ENCODE peak calls at places on chromosomes 16 and 17, in eight cellular contexts. W, E, A, R, N, K, B and T are unnamed samples.
A peak's percentile ranks its signal among the peaks of the same experiment; 100 is the strongest.

GRCh38 chr16:9846362-9847099 is 335.7 kb downstream of the GRIN2A start:
- DNase-seq in R (peak; percentile 7), N (no peak), B (no peak), E (no peak), K (no peak), W (peak; percentile 12), A (no peak), T (no peak)

GRCh38 chr16:86576591-86577313 is 1.6 kb upstream of the FOXL1 start:
- DNase-seq in B (no peak), A (no peak), K (no peak), W (no peak), R (no peak), N (peak; percentile 69), E (peak; percentile 72), T (no peak)

GRCh38 chr16:89574681-89575246 is 794 bp upstream of the CPNE7 start:
- DNase-seq in R (peak; percentile 72), W (peak; percentile 84), K (no peak), N (peak; percentile 94), A (peak; percentile 85), E (no peak), B (no peak), T (no peak)

GRCh38 chr16:23141500-23141899 is 7.8 kb downstream of the USP31 start:
- DNase-seq in N (no peak), B (no peak), E (no peak), R (no peak), A (no peak), W (no peak), K (no peak), T (no peak)

GRCh38 chr17:75684924-75685323 is 17.8 kb downstream of the SAP30BP start:
- DNase-seq in K (no peak), R (peak; percentile 87), W (peak; percentile 82), A (no peak), B (no peak), N (no peak), E (no peak), T (no peak)

GRCh38 chr16:11418506-11418905 is 73.2 kb downstream of the RMI2 start:
- DNase-seq in R (no peak), K (no peak), E (no peak), N (no peak), A (no peak), W (no peak), B (no peak), T (no peak)

GRCh38 chr17:76840443-76840767 is 27.8 kb upstream of the MGAT5B start:
- DNase-seq in B (no peak), K (no peak), W (no peak), E (no peak), R (no peak), N (peak; percentile 78), A (peak; percentile 57), T (no peak)

GRCh38 chr17:78933025-78933958 is 8.1 kb upstream of the TIMP2 start:
- DNase-seq in E (peak; percentile 93), W (peak; percentile 96), B (peak; percentile 56), N (no peak), K (peak; percentile 47), R (peak; percentile 27), A (peak; percentile 35), T (peak; percentile 44)

GRCh38 chr17:42016411-42016831 is 818 bp downstream of the DNAJC7 start:
- DNase-seq in A (no peak), B (no peak), N (peak; percentile 72), R (peak; percentile 48), K (no peak), E (no peak), W (no peak), T (no peak)

GRCh38 chr16:61324044-61324443 is 712.2 kb downstream of the CDH8 start:
- DNase-seq in R (no peak), N (no peak), W (no peak), B (no peak), K (no peak), A (no peak), E (no peak), T (no peak)

GRCh38 chr17:76707985-76708807 is 2.6 kb downstream of the MXRA7 start:
- DNase-seq in W (no peak), A (peak; percentile 93), E (no peak), R (no peak), B (no peak), K (no peak), N (peak; percentile 97), T (no peak)

GRCh38 chr17:73096866-73097265 is 4.4 kb upstream of the SLC39A11 start:
- DNase-seq in A (no peak), R (no peak), K (no peak), W (no peak), N (no peak), E (peak; percentile 78), B (no peak), T (peak; percentile 47)

GRCh38 chr17:27282054-27282501 is 11.8 kb upstream of the WSB1 start:
- DNase-seq in K (no peak), E (no peak), R (no peak), A (no peak), B (no peak), N (no peak), W (no peak), T (no peak)

GRCh38 chr16:29845656-29846055 is 17.4 kb downstream of the CDIPT start:
- DNase-seq in R (no peak), K (no peak), W (no peak), N (no peak), B (no peak), E (no peak), A (no peak), T (no peak)

GRCh38 chr16:11914759-11915643 is 755 bp downstream of the GSPT1 start:
- DNase-seq in A (no peak), W (peak; percentile 34), K (no peak), N (peak; percentile 75), R (peak; percentile 48), B (peak; percentile 59), E (peak; percentile 74), T (no peak)

GRCh38 chr16:396605-397004 is 394 bp upstream of the NME4 start:
- DNase-seq in E (no peak), A (peak; percentile 80), R (no peak), N (peak; percentile 83), K (no peak), W (peak; percentile 74), B (peak; percentile 59), T (no peak)

GRCh38 chr17:1030684-1031557 is 34.0 kb downstream of the TIMM22 start:
- DNase-seq in E (no peak), N (no peak), B (peak; percentile 55), A (no peak), W (no peak), R (no peak), K (peak; percentile 44), T (no peak)

GRCh38 chr17:36470499-36470898 is 16.0 kb upstream of the ZNHIT3 start:
- DNase-seq in A (no peak), B (no peak), E (no peak), N (no peak), R (no peak), K (no peak), W (no peak), T (no peak)

GRCh38 chr17:36475346-36475970 is 11.0 kb upstream of the ZNHIT3 start:
- DNase-seq in E (no peak), R (no peak), A (no peak), B (no peak), N (no peak), K (no peak), W (no peak), T (no peak)

GRCh38 chr17:36469733-36470132 is 16.7 kb upstream of the ZNHIT3 start:
- DNase-seq in A (no peak), W (no peak), E (no peak), K (no peak), R (no peak), B (no peak), N (no peak), T (no peak)

GRCh38 chr17:36468903-36469635 is 17.4 kb upstream of the ZNHIT3 start:
- DNase-seq in N (no peak), B (no peak), A (no peak), R (no peak), E (no peak), W (no peak), K (no peak), T (no peak)

GRCh38 chr17:36474571-36474970 is 11.9 kb upstream of the ZNHIT3 start:
- DNase-seq in E (no peak), A (no peak), N (peak; percentile 38), W (no peak), B (no peak), R (no peak), K (no peak), T (no peak)
- H3K27ac ChIP-seq in E (no peak overlapping the region), A (no peak overlapping the region), N (no peak overlapping the region), W (no peak overlapping the region), B (no peak overlapping the region), R (no peak overlapping the region), K (no peak overlapping the region), T (no peak overlapping the region)

GRCh38 chr16:68090109-68090508 is 4.9 kb downstream of the NFATC3 start:
- DNase-seq in E (no peak), A (no peak), N (no peak), K (no peak), W (no peak), B (no peak), R (no peak), T (no peak)
- H3K4me1 ChIP-seq in E (peaks cover 45% of the 10 kb centered on the region), A (peaks cover 5% of the 10 kb centered on the region), N (peaks cover 11% of the 10 kb centered on the region), K (peaks cover 83% of the 10 kb centered on the region), W (peaks cover 55% of the 10 kb centered on the region), B (no peaks in the 10 kb centered on the region), R (peaks cover 3% of the 10 kb centered on the region), T (peaks cover 55% of the 10 kb centered on the region)

DNA sequence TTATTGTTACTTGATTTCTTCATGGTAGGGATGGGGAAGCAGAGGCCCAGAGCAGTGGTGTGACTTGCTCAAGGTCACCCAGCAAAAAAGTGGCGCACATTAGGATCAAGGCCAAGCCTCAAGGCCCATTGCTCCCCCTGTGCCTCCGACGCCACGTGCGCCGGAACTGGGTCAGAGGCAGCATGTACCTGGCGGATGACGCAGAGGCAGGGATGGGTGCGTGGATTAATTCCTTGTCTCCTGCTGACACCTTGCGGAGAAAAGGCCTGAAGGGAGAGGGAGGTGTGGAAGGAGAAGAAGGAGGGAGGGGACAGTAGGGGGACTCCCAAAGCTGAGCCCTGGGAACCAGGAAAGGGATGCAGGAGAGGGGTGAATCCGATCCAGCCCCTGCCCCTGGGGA is 18.5 kb downstream of the SBK1 start:
- DNase-seq in K (no peak), N (no peak), W (no peak), B (no peak), R (no peak), E (no peak), A (no peak), T (no peak)
- H3K27ac ChIP-seq in K (no peak overlapping the region), N (no peak overlapping the region), W (no peak overlapping the region), B (no peak overlapping the region), R (no peak overlapping the region), E (no peak overlapping the region), A (no peak overlapping the region), T (no peak overlapping the region)

DNA sequence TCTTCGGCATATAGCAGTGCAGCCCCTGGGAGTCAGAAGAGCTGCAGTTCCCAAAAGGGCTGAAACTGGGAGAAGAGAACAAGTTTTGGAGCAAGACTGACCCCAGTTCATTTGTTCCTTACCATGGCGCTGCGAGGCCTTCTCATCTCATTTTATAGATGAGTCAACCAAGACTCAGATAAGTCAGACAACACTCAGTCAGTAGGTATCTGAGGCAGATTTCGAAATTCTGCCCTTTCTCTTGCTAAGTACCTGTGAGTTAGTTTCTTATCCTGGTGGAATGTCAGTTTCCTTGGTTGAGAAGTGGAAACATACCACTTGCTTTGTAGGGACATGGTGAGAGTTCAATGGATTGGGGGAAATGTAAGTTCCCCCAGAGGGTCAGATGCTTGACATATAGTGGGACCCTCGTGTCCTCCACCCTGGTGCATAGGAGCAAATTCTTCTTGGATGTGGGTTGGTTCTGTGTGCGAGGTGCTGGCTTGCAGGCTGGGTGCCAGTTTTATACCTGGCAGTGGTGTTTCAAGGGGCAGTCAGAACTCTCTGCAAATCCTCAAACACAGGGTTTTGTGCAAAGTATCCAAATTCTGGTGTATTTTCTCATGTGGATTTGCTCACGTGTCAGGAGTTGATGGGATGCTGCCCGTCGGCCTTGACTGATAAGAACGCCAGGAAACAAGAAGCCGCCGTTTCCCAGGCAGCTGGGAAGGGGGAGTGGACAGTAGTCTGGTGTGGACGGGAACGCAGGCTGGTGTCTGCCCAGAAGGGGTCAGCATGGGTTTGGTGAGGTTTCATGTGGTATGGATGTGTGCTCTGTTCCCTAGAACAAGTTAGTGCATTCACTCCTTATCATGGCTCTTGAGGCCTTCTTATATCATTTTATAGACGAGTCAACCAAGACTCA is 61.1 kb upstream of the CIBAR2 start:
- DNase-seq in A (no peak), K (no peak), W (peak; percentile 67), N (peak; percentile 70), R (no peak), B (peak; percentile 83), E (no peak), T (no peak)
- H3K4me1 ChIP-seq in A (peaks cover 5% of the 10 kb centered on the region), K (peaks cover 55% of the 10 kb centered on the region), W (peaks cover 48% of the 10 kb centered on the region), N (peaks cover 7% of the 10 kb centered on the region), R (no peaks in the 10 kb centered on the region), B (peaks cover 35% of the 10 kb centered on the region), E (peaks cover 41% of the 10 kb centered on the region), T (peaks cover 64% of the 10 kb centered on the region)